ENCODE peak calls at places on chromosomes 2 and 18, in five cellular contexts. X, U, Y, R and W are unnamed samples.
A peak's percentile ranks its signal among the peaks of the same experiment; 100 is the strongest.

GRCh38 chr2:55119711-55120487 is 69.6 kb upstream of the RTN4 start:
- DNase-seq in Y (no peak), X (no peak), U (peak; percentile 88), R (no peak), W (no peak)

GRCh38 chr2:1991126-1991525 is 246.8 kb upstream of the PXDN start:
- DNase-seq in U (no peak), R (no peak), X (no peak), Y (no peak), W (no peak)

GRCh38 chr18:79944746-79945117 is 6.7 kb downstream of the SLC66A2 start:
- DNase-seq in Y (no peak), U (no peak), R (no peak), X (peak; percentile 17), W (peak; percentile 13)

GRCh38 chr2:240983361-240983995 is 14.9 kb upstream of the SNED1 start:
- DNase-seq in U (peak; percentile 84), R (peak; percentile 38), Y (peak; percentile 23), X (no peak), W (peak; percentile 38)

GRCh38 chr2:72754628-72755320 is 71.1 kb downstream of the EXOC6B start:
- DNase-seq in X (no peak), U (peak; percentile 16), R (no peak), Y (no peak), W (no peak)

GRCh38 chr2:173290046-173290445 is 64.6 kb upstream of the CDCA7 start:
- DNase-seq in Y (no peak), X (no peak), U (no peak), R (no peak), W (no peak)

GRCh38 chr2:84849271-84849952 is 31.5 kb downstream of the TRABD2A start:
- DNase-seq in U (peak; percentile 90), Y (no peak), R (no peak), X (peak; percentile 56), W (no peak)

GRCh38 chr2:122528061-122528460 is 772.6 kb downstream of the TSN start:
- DNase-seq in X (no peak), Y (no peak), R (no peak), U (no peak), W (no peak)

GRCh38 chr2:232842689-232843088 is 27.4 kb upstream of the SNORC start:
- DNase-seq in Y (no peak), U (no peak), X (no peak), R (no peak), W (no peak)

GRCh38 chr2:15200581-15200980 is 360.6 kb downstream of the NBAS start:
- DNase-seq in R (no peak), Y (peak; percentile 32), U (no peak), X (no peak), W (no peak)

GRCh38 chr2:24385366-24385765 is 25.0 kb upstream of the ITSN2 start:
- DNase-seq in R (no peak), U (no peak), X (no peak), Y (no peak), W (no peak)

GRCh38 chr18:75088021-75088506 is 120.9 kb downstream of the PTGR3 start:
- DNase-seq in U (no peak), X (peak; percentile 22), R (no peak), Y (no peak), W (no peak)

GRCh38 chr18:50127516-50128229 is 67.3 kb downstream of the MYO5B start:
- DNase-seq in U (no peak), X (no peak), R (no peak), Y (no peak), W (no peak)